ENCODE peak calls at places on chromosomes 4 and X, in ten cellular contexts. One of them, this sample, is unnamed.

GRCh38 chr4:98677799-98678198 is 19.4 kb upstream of the TSPAN5 start:
- DNase-seq in hypothalamus: no peak
- DNase-seq in stimulated activated CD8-positive, alpha-beta memory T cell treated with anti-CD3 and anti-CD28 coated beads, Interleukin-4, amount 100 ng/mL, for 24 hours: no peak
- DNase-seq in RCC 7860: no peak
- DNase-seq in T-helper 2 cell: no peak
- DNase-seq in OCI-LY7: no peak
- DNase-seq in stimulated activated CD4-positive, alpha-beta T cell treated with anti-CD3 and anti-CD28 coated beads, Interleukin-4, amount 100 ng/mL, for 1 hour: no peak
- DNase-seq in fibroblast of mammary gland: no peak
- DNase-seq in activated CD8-positive, alpha-beta T cell treated with anti-CD3 and anti-CD28 coated beads, Interleukin-2, amount 10 ng/mL, durations not matched to agents 7 days and 5 days: no peak
- DNase-seq in transverse colon: no peak
- DNase-seq in this sample: no peak

GRCh38 chrX:119067023-119067739 is 5.6 kb upstream of the CT47C1 start:
- DNase-seq in hypothalamus: no peak
- DNase-seq in stimulated activated CD8-positive, alpha-beta memory T cell treated with anti-CD3 and anti-CD28 coated beads, Interleukin-4, amount 100 ng/mL, for 24 hours: peak; percentile 19
- DNase-seq in RCC 7860: peak; percentile 4
- DNase-seq in T-helper 2 cell: peak; percentile 9
- DNase-seq in OCI-LY7: peak; percentile 43
- DNase-seq in stimulated activated CD4-positive, alpha-beta T cell treated with anti-CD3 and anti-CD28 coated beads, Interleukin-4, amount 100 ng/mL, for 1 hour: peak; percentile 41
- DNase-seq in fibroblast of mammary gland: peak; percentile 66
- DNase-seq in activated CD8-positive, alpha-beta T cell treated with anti-CD3 and anti-CD28 coated beads, Interleukin-2, amount 10 ng/mL, durations not matched to agents 7 days and 5 days: peak; percentile 27
- DNase-seq in transverse colon: peak; percentile 52
- DNase-seq in this sample: peak; percentile 47

GRCh38 chr4:184437565-184437964 is 36.8 kb downstream of the IRF2 start:
- DNase-seq in hypothalamus: no peak
- DNase-seq in stimulated activated CD8-positive, alpha-beta memory T cell treated with anti-CD3 and anti-CD28 coated beads, Interleukin-4, amount 100 ng/mL, for 24 hours: no peak
- DNase-seq in RCC 7860: no peak
- DNase-seq in T-helper 2 cell: no peak
- DNase-seq in OCI-LY7: no peak
- DNase-seq in stimulated activated CD4-positive, alpha-beta T cell treated with anti-CD3 and anti-CD28 coated beads, Interleukin-4, amount 100 ng/mL, for 1 hour: no peak
- DNase-seq in fibroblast of mammary gland: no peak
- DNase-seq in activated CD8-positive, alpha-beta T cell treated with anti-CD3 and anti-CD28 coated beads, Interleukin-2, amount 10 ng/mL, durations not matched to agents 7 days and 5 days: no peak
- DNase-seq in transverse colon: no peak
- DNase-seq in this sample: no peak

GRCh38 chr4:36152712-36153111 is 91.6 kb downstream of the ARAP2 start:
- DNase-seq in hypothalamus: no peak
- DNase-seq in stimulated activated CD8-positive, alpha-beta memory T cell treated with anti-CD3 and anti-CD28 coated beads, Interleukin-4, amount 100 ng/mL, for 24 hours: no peak
- DNase-seq in RCC 7860: no peak
- DNase-seq in T-helper 2 cell: no peak
- DNase-seq in OCI-LY7: no peak
- DNase-seq in stimulated activated CD4-positive, alpha-beta T cell treated with anti-CD3 and anti-CD28 coated beads, Interleukin-4, amount 100 ng/mL, for 1 hour: no peak
- DNase-seq in fibroblast of mammary gland: no peak
- DNase-seq in activated CD8-positive, alpha-beta T cell treated with anti-CD3 and anti-CD28 coated beads, Interleukin-2, amount 10 ng/mL, durations not matched to agents 7 days and 5 days: no peak
- DNase-seq in transverse colon: no peak
- DNase-seq in this sample: no peak

GRCh38 chrX:101677028-101677427 is 17.4 kb upstream of the ARMCX2 start:
- DNase-seq in hypothalamus: no peak
- DNase-seq in stimulated activated CD8-positive, alpha-beta memory T cell treated with anti-CD3 and anti-CD28 coated beads, Interleukin-4, amount 100 ng/mL, for 24 hours: no peak
- DNase-seq in RCC 7860: no peak
- DNase-seq in T-helper 2 cell: no peak
- DNase-seq in OCI-LY7: no peak
- DNase-seq in stimulated activated CD4-positive, alpha-beta T cell treated with anti-CD3 and anti-CD28 coated beads, Interleukin-4, amount 100 ng/mL, for 1 hour: no peak
- DNase-seq in fibroblast of mammary gland: no peak
- DNase-seq in activated CD8-positive, alpha-beta T cell treated with anti-CD3 and anti-CD28 coated beads, Interleukin-2, amount 10 ng/mL, durations not matched to agents 7 days and 5 days: no peak
- DNase-seq in transverse colon: no peak
- DNase-seq in this sample: no peak

GRCh38 chrX:65528705-65529340 is 5.8 kb downstream of the LAS1L start:
- DNase-seq in hypothalamus: no peak
- DNase-seq in stimulated activated CD8-positive, alpha-beta memory T cell treated with anti-CD3 and anti-CD28 coated beads, Interleukin-4, amount 100 ng/mL, for 24 hours: peak; percentile 29
- DNase-seq in RCC 7860: no peak
- DNase-seq in T-helper 2 cell: peak; percentile 33
- DNase-seq in OCI-LY7: peak; percentile 42
- DNase-seq in stimulated activated CD4-positive, alpha-beta T cell treated with anti-CD3 and anti-CD28 coated beads, Interleukin-4, amount 100 ng/mL, for 1 hour: peak; percentile 43
- DNase-seq in fibroblast of mammary gland: peak; percentile 30
- DNase-seq in activated CD8-positive, alpha-beta T cell treated with anti-CD3 and anti-CD28 coated beads, Interleukin-2, amount 10 ng/mL, durations not matched to agents 7 days and 5 days: peak; percentile 50
- DNase-seq in transverse colon: peak; percentile 60
- DNase-seq in this sample: peak; percentile 59

GRCh38 chr4:124060261-124060918 is 652.1 kb downstream of the ANKRD50 start:
- DNase-seq in hypothalamus: no peak
- DNase-seq in stimulated activated CD8-positive, alpha-beta memory T cell treated with anti-CD3 and anti-CD28 coated beads, Interleukin-4, amount 100 ng/mL, for 24 hours: no peak
- DNase-seq in RCC 7860: no peak
- DNase-seq in T-helper 2 cell: no peak
- DNase-seq in OCI-LY7: peak; percentile 29
- DNase-seq in stimulated activated CD4-positive, alpha-beta T cell treated with anti-CD3 and anti-CD28 coated beads, Interleukin-4, amount 100 ng/mL, for 1 hour: no peak
- DNase-seq in fibroblast of mammary gland: peak; percentile 89
- DNase-seq in activated CD8-positive, alpha-beta T cell treated with anti-CD3 and anti-CD28 coated beads, Interleukin-2, amount 10 ng/mL, durations not matched to agents 7 days and 5 days: no peak
- DNase-seq in transverse colon: peak; percentile 18
- DNase-seq in this sample: peak; percentile 29

GRCh38 chr4:103011378-103012025 is 8.0 kb downstream of the SLC9B1 start:
- DNase-seq in hypothalamus: no peak
- DNase-seq in stimulated activated CD8-positive, alpha-beta memory T cell treated with anti-CD3 and anti-CD28 coated beads, Interleukin-4, amount 100 ng/mL, for 24 hours: no peak
- DNase-seq in RCC 7860: no peak
- DNase-seq in T-helper 2 cell: no peak
- DNase-seq in OCI-LY7: no peak
- DNase-seq in stimulated activated CD4-positive, alpha-beta T cell treated with anti-CD3 and anti-CD28 coated beads, Interleukin-4, amount 100 ng/mL, for 1 hour: no peak
- DNase-seq in fibroblast of mammary gland: peak; percentile 42
- DNase-seq in activated CD8-positive, alpha-beta T cell treated with anti-CD3 and anti-CD28 coated beads, Interleukin-2, amount 10 ng/mL, durations not matched to agents 7 days and 5 days: no peak
- DNase-seq in transverse colon: peak; percentile 75
- DNase-seq in this sample: peak; percentile 53

GRCh38 chr4:113587156-113587555 is 174.4 kb downstream of the CAMK2D start:
- DNase-seq in hypothalamus: no peak
- DNase-seq in stimulated activated CD8-positive, alpha-beta memory T cell treated with anti-CD3 and anti-CD28 coated beads, Interleukin-4, amount 100 ng/mL, for 24 hours: no peak
- DNase-seq in RCC 7860: no peak
- DNase-seq in T-helper 2 cell: no peak
- DNase-seq in OCI-LY7: no peak
- DNase-seq in stimulated activated CD4-positive, alpha-beta T cell treated with anti-CD3 and anti-CD28 coated beads, Interleukin-4, amount 100 ng/mL, for 1 hour: no peak
- DNase-seq in fibroblast of mammary gland: no peak
- DNase-seq in activated CD8-positive, alpha-beta T cell treated with anti-CD3 and anti-CD28 coated beads, Interleukin-2, amount 10 ng/mL, durations not matched to agents 7 days and 5 days: no peak
- DNase-seq in transverse colon: no peak
- DNase-seq in this sample: no peak

GRCh38 chrX:39613997-39614679 is 483.6 kb downstream of the BCOR start:
- DNase-seq in hypothalamus: no peak
- DNase-seq in stimulated activated CD8-positive, alpha-beta memory T cell treated with anti-CD3 and anti-CD28 coated beads, Interleukin-4, amount 100 ng/mL, for 24 hours: peak; percentile 52
- DNase-seq in RCC 7860: no peak
- DNase-seq in T-helper 2 cell: peak; percentile 64
- DNase-seq in OCI-LY7: no peak
- DNase-seq in stimulated activated CD4-positive, alpha-beta T cell treated with anti-CD3 and anti-CD28 coated beads, Interleukin-4, amount 100 ng/mL, for 1 hour: peak; percentile 73
- DNase-seq in fibroblast of mammary gland: no peak
- DNase-seq in activated CD8-positive, alpha-beta T cell treated with anti-CD3 and anti-CD28 coated beads, Interleukin-2, amount 10 ng/mL, durations not matched to agents 7 days and 5 days: peak; percentile 35
- DNase-seq in transverse colon: peak; percentile 19
- DNase-seq in this sample: no peak

GRCh38 chr4:10506077-10506476 is 48.9 kb upstream of the ZNF518B start:
- DNase-seq in hypothalamus: no peak
- DNase-seq in stimulated activated CD8-positive, alpha-beta memory T cell treated with anti-CD3 and anti-CD28 coated beads, Interleukin-4, amount 100 ng/mL, for 24 hours: no peak
- DNase-seq in RCC 7860: no peak
- DNase-seq in T-helper 2 cell: no peak
- DNase-seq in OCI-LY7: peak; percentile 2
- DNase-seq in stimulated activated CD4-positive, alpha-beta T cell treated with anti-CD3 and anti-CD28 coated beads, Interleukin-4, amount 100 ng/mL, for 1 hour: no peak
- DNase-seq in fibroblast of mammary gland: no peak
- DNase-seq in activated CD8-positive, alpha-beta T cell treated with anti-CD3 and anti-CD28 coated beads, Interleukin-2, amount 10 ng/mL, durations not matched to agents 7 days and 5 days: no peak
- DNase-seq in transverse colon: no peak
- DNase-seq in this sample: no peak